ENCODE peak calls at places on chromosomes 6 and 20, in four cellular contexts. P is psoas muscle, E is foreskin fibroblast, W is NCI-H524. O is an unnamed sample.

GRCh38 chr20:53713328-53714056 is 119.9 kb upstream of the ZNF217 start:
- DNase-seq in P (no peak), E (no peak), W (no peak), O (no peak)

GRCh38 chr6:133730881-133731280 is 158.0 kb upstream of the TCF21 start:
- DNase-seq in P (no peak), E (peak; percentile 39), W (peak; percentile 14), O (peak; percentile 16)

GRCh38 chr20:38278150-38278549 is 17.6 kb upstream of the KIAA1755 start:
- DNase-seq in P (no peak), E (no peak), W (peak; percentile 98), O (peak; percentile 45)

GRCh38 chr6:16374796-16375195 is 136.4 kb downstream of the GMPR start:
- DNase-seq in P (no peak), E (no peak), W (no peak), O (no peak)

GRCh38 chr6:130933712-130934200 is 106.5 kb downstream of the SMLR1 start:
- DNase-seq in P (no peak), E (peak; percentile 18), W (no peak), O (peak; percentile 43)

GRCh38 chr6:41352907-41353306 is 17.5 kb downstream of the NCR2 start:
- DNase-seq in P (no peak), E (no peak), W (no peak), O (no peak)

GRCh38 chr20:36066777-36067176 is 87.8 kb upstream of the EPB41L1 start:
- DNase-seq in P (no peak), E (no peak), W (no peak), O (no peak)

GRCh38 chr20:18986146-18986830 is 172.7 kb downstream of the SCP2D1 start:
- DNase-seq in P (no peak), E (no peak), W (no peak), O (no peak)

GRCh38 chr6:5202941-5203340 is 57.8 kb downstream of the LYRM4 start:
- DNase-seq in P (no peak), E (no peak), W (no peak), O (no peak)

GRCh38 chr20:23689399-23689690 is 507 bp upstream of the CST4 start:
- DNase-seq in P (no peak), E (no peak), W (no peak), O (no peak)

GRCh38 chr6:149484733-149485700 is at the start of gene ZC3H12D:
- DNase-seq in P (peak; percentile 61), E (no peak), W (no peak), O (peak; percentile 60)

GRCh38 chr20:44153636-44154043 is 33.3 kb downstream of the JPH2 start:
- DNase-seq in P (no peak), E (no peak), W (no peak), O (no peak)

GRCh38 chr6:87944541-87944954 is 103.1 kb upstream of the SPACA1 start:
- DNase-seq in P (peak; percentile 75), E (peak; percentile 28), W (no peak), O (peak; percentile 85)

GRCh38 chr20:54062812-54063280 is 7.5 kb downstream of the BCAS1 start:
- DNase-seq in P (no peak), E (peak; percentile 32), W (peak; percentile 39), O (peak; percentile 66)

GRCh38 chr6:119331676-119332286 is 17.8 kb downstream of the MAN1A1 start:
- DNase-seq in P (no peak), E (no peak), W (no peak), O (no peak)

GRCh38 chr20:4017051-4017702 is 1.8 kb upstream of the RNF24 start:
- DNase-seq in P (no peak), E (no peak), W (no peak), O (no peak)

GRCh38 chr6:160513836-160514235 is 150.2 kb downstream of the LPA start:
- DNase-seq in P (no peak), E (peak; percentile 14), W (no peak), O (peak; percentile 20)

GRCh38 chr6:39923394-39923793 is 10.9 kb downstream of the MOCS1 start:
- DNase-seq in P (no peak), E (no peak), W (no peak), O (no peak)

GRCh38 chr20:56778765-56779195 is 149.7 kb downstream of the TFAP2C start:
- DNase-seq in P (no peak), E (no peak), W (no peak), O (peak; percentile 55)

GRCh38 chr6:123879749-123880148 is 76.1 kb downstream of the NKAIN2 start:
- DNase-seq in P (no peak), E (no peak), W (no peak), O (no peak)

GRCh38 chr6:40195751-40196518 is 261.7 kb upstream of the MOCS1 start:
- DNase-seq in P (no peak), E (no peak), W (no peak), O (no peak)

GRCh38 chr20:14553774-14554524 is 216.5 kb upstream of the FLRT3 start:
- DNase-seq in P (peak; percentile 11), E (no peak), W (no peak), O (peak; percentile 55)

GRCh38 chr6:83055366-83055964 is 10.2 kb downstream of the UBE3D start:
- DNase-seq in P (peak; percentile 23), E (peak; percentile 29), W (no peak), O (peak; percentile 19)

GRCh38 chr6:4853782-4854511 is 77.7 kb downstream of the CDYL start:
- DNase-seq in P (no peak), E (no peak), W (no peak), O (no peak)

GRCh38 chr6:167893416-167893815 is 66.7 kb downstream of the AFDN start:
- DNase-seq in P (no peak), E (peak; percentile 21), W (no peak), O (peak; percentile 63)

GRCh38 chr20:38874460-38875169 is 51.6 kb upstream of the FAM83D start:
- DNase-seq in P (no peak), E (no peak), W (no peak), O (no peak)

GRCh38 chr6:116761779-116762178 is 3.7 kb downstream of the FAM162B start:
- DNase-seq in P (no peak), E (no peak), W (no peak), O (no peak)

GRCh38 chr20:46307139-46307998 is 929 bp downstream of the CDH22 start:
- DNase-seq in P (peak; percentile 57), E (peak; percentile 26), W (peak; percentile 29), O (peak; percentile 25)

GRCh38 chr6:44201200-44201599 is 15.5 kb upstream of the MYMX start:
- DNase-seq in P (no peak), E (no peak), W (no peak), O (no peak)

GRCh38 chr20:16732506-16733152 is 2.8 kb downstream of the SNRPB2 start:
- DNase-seq in P (no peak), E (no peak), W (no peak), O (peak; percentile 10)

GRCh38 chr20:46573788-46574581 is 23.5 kb upstream of the OCSTAMP start:
- DNase-seq in P (no peak), E (no peak), W (no peak), O (no peak)

GRCh38 chr6:112539355-112539754 is 192.2 kb downstream of the RFPL4B start:
- DNase-seq in P (no peak), E (peak; percentile 38), W (no peak), O (no peak)

GRCh38 chr6:5051394-5051793 is 33.7 kb upstream of the PPP1R3G start:
- DNase-seq in P (no peak), E (no peak), W (no peak), O (no peak)

GRCh38 chr20:35120012-35120701 is 27.0 kb downstream of the EDEM2 start:
- DNase-seq in P (no peak), E (peak; percentile 41), W (no peak), O (peak; percentile 61)

GRCh38 chr6:43724914-43725642 is 37.5 kb upstream of the MRPS18A start:
- DNase-seq in P (peak; percentile 82), E (peak; percentile 54), W (no peak), O (peak; percentile 99)